ENCODE peak calls at places on chromosome 22, in seven cellular contexts. O is EL; D is HS-5; C is stimulated activated CD8-positive, alpha-beta memory T cell treated with anti-CD3 and anti-CD28 coated beads, Interleukin-12 subunit alpha, Interleukin-12 subunit beta, amount 100 ng/mL, for 1 hour; Y is activated T-helper 1 cell treated with Interleukin-2 at 50 U/mL for 16 hours; S is activated naive CD4-positive, alpha-beta T cell treated with anti-CD3 and anti-CD28 coated beads for 36 hours; M is stimulated activated effector memory CD8-positive, alpha-beta T cell treated with anti-CD3 and anti-CD28 coated beads, Interleukin-12 subunit alpha, Interleukin-12 subunit beta, amount 100 ng/mL, for 72 hours. E is an unnamed sample.

GRCh38 chr22:39997421-39997820 is 2.7 kb downstream of the FAM83F start:
- DNase-seq in O (no peak), D (no peak), C (no peak), Y (no peak), S (no peak), M (no peak), E (no peak)

GRCh38 chr22:23762866-23763578 is at the start of gene C22orf15:
- DNase-seq in O (peak; percentile 79), D (no peak), C (no peak), Y (no peak), S (peak; percentile 44), M (no peak), E (peak; percentile 35)

GRCh38 chr22:26529345-26529744 is 17.1 kb upstream of the TFIP11 start:
- DNase-seq in O (peak; percentile 22), D (no peak), C (no peak), Y (no peak), S (no peak), M (no peak), E (no peak)

GRCh38 chr22:35319244-35319985 is 19.7 kb downstream of the TOM1 start:
- DNase-seq in O (no peak), D (no peak), C (no peak), Y (no peak), S (no peak), M (no peak), E (no peak)

GRCh38 chr22:41508770-41509170 is 35.5 kb downstream of the POLR3H start:
- DNase-seq in O (no peak), D (no peak), C (no peak), Y (no peak), S (no peak), M (no peak), E (no peak)

GRCh38 chr22:48300877-48301276 is 1526.8 kb downstream of the BRD1 start:
- DNase-seq in O (no peak), D (no peak), C (no peak), Y (no peak), S (no peak), M (no peak), E (no peak)

GRCh38 chr22:23537421-23537820 is 42.7 kb downstream of the IGLL1 start:
- DNase-seq in O (no peak), D (no peak), C (no peak), Y (no peak), S (no peak), M (no peak), E (no peak)

GRCh38 chr22:50621491-50621880 is 6.5 kb downstream of the ARSA start:
- DNase-seq in O (no peak), D (no peak), C (peak; percentile 25), Y (no peak), S (peak; percentile 79), M (peak; percentile 86), E (peak; percentile 76)

GRCh38 chr22:49838771-49839717 is 11.4 kb upstream of the BRD1 start:
- DNase-seq in O (no peak), D (no peak), C (peak; percentile 75), Y (peak; percentile 82), S (peak; percentile 90), M (peak; percentile 90), E (peak; percentile 92)

GRCh38 chr22:46007003-46007847 is 30.3 kb upstream of the WNT7B start:
- DNase-seq in O (peak; percentile 93), D (no peak), C (no peak), Y (no peak), S (peak; percentile 29), M (no peak), E (peak; percentile 42)

GRCh38 chr22:38554281-38554680 is 15.7 kb downstream of the DMC1 start:
- DNase-seq in O (peak; percentile 47), D (peak; percentile 59), C (no peak), Y (no peak), S (no peak), M (no peak), E (no peak)

GRCh38 chr22:30270841-30271240 is 4.2 kb upstream of the OSM start:
- DNase-seq in O (peak; percentile 44), D (no peak), C (no peak), Y (no peak), S (no peak), M (no peak), E (no peak)

GRCh38 chr22:24178021-24178431 is 3.3 kb upstream of the SUSD2 start:
- DNase-seq in O (no peak), D (no peak), C (no peak), Y (no peak), S (no peak), M (no peak), E (no peak)

GRCh38 chr22:19121631-19122142 is 525 bp downstream of the DGCR2 start:
- DNase-seq in O (peak; percentile 44), D (no peak), C (no peak), Y (no peak), S (no peak), M (peak; percentile 69), E (peak; percentile 60)

GRCh38 chr22:39245130-39246039 is 603 bp upstream of the PDGFB start:
- DNase-seq in O (no peak), D (no peak), C (no peak), Y (no peak), S (no peak), M (no peak), E (no peak)

GRCh38 chr22:50146440-50147228 is 23.9 kb upstream of the PANX2 start:
- DNase-seq in O (peak; percentile 66), D (no peak), C (no peak), Y (no peak), S (peak; percentile 30), M (no peak), E (no peak)

GRCh38 chr22:49536571-49537131 is 291.0 kb downstream of the BRD1 start:
- DNase-seq in O (no peak), D (no peak), C (no peak), Y (no peak), S (no peak), M (no peak), E (no peak)

GRCh38 chr22:35539910-35540599 is 576 bp upstream of the RASD2 start:
- DNase-seq in O (peak; percentile 64), D (no peak), C (peak; percentile 33), Y (peak; percentile 37), S (peak; percentile 41), M (peak; percentile 74), E (peak; percentile 75)

GRCh38 chr22:23282089-23282501 is 101.8 kb downstream of the BCR start:
- DNase-seq in O (peak; percentile 88), D (peak; percentile 52), C (no peak), Y (no peak), S (no peak), M (no peak), E (no peak)

GRCh38 chr22:44286673-44287072 is 26.1 kb downstream of the SHISAL1 start:
- DNase-seq in O (no peak), D (no peak), C (no peak), Y (no peak), S (no peak), M (no peak), E (no peak)

GRCh38 chr22:35418088-35418487 is 18.1 kb downstream of the MCM5 start:
- DNase-seq in O (peak; percentile 37), D (no peak), C (no peak), Y (no peak), S (no peak), M (no peak), E (no peak)

GRCh38 chr22:35312198-35313059 is 12.7 kb downstream of the TOM1 start:
- DNase-seq in O (peak; percentile 78), D (no peak), C (no peak), Y (no peak), S (no peak), M (no peak), E (peak; percentile 45)

GRCh38 chr22:29539105-29539504 is 14.5 kb downstream of the THOC5 start:
- DNase-seq in O (no peak), D (no peak), C (no peak), Y (no peak), S (no peak), M (no peak), E (no peak)

GRCh38 chr22:36419177-36419911 is 31.6 kb upstream of the MYH9 start:
- DNase-seq in O (peak; percentile 57), D (no peak), C (no peak), Y (no peak), S (no peak), M (peak; percentile 57), E (no peak)

E was measured in activated CD4-positive, alpha-beta T cell treated with anti-CD3 and anti-CD28 coated beads for 36 hours.